ENCODE peak calls at places on chromosome 7, in five cellular contexts. N is psoas muscle, Z is gastrocnemius medialis, S is cardiac muscle cell, T is dorsolateral prefrontal cortex. G is an unnamed sample.

GRCh38 chr7:24340727-24341126 is 56.7 kb downstream of the NPY start:
- DNase-seq in T (no peak), Z (no peak), N (no peak), S (no peak), G (no peak)

GRCh38 chr7:158976468-158976848 is 120.1 kb downstream of the DYNC2I1 start:
- DNase-seq in T (no peak), N (no peak), Z (no peak), S (peak; percentile 33), G (no peak)

GRCh38 chr7:49245062-49245461 is 320.7 kb downstream of the CDC14C start:
- DNase-seq in N (no peak), S (no peak), T (no peak), Z (no peak), G (no peak)

GRCh38 chr7:50213622-50214017 is 90.9 kb upstream of the IKZF1 start:
- DNase-seq in N (no peak), T (no peak), S (no peak), Z (no peak), G (no peak)

GRCh38 chr7:35776686-35777085 is 24.2 kb upstream of the SEPTIN7 start:
- DNase-seq in T (no peak), Z (no peak), N (no peak), S (no peak), G (no peak)

GRCh38 chr7:45990276-45990675 is 69.2 kb upstream of the IGFBP3 start:
- DNase-seq in S (no peak), T (no peak), N (no peak), Z (no peak), G (no peak)

GRCh38 chr7:130893441-130893894 is 159.5 kb upstream of the KLF14 start:
- DNase-seq in N (no peak), T (peak; percentile 47), S (no peak), Z (peak; percentile 77), G (peak; percentile 70)

GRCh38 chr7:36670585-36671431 is 53.5 kb downstream of the AOAH start:
- DNase-seq in N (peak; percentile 56), S (peak; percentile 74), Z (peak; percentile 19), T (peak; percentile 23), G (peak; percentile 36)

GRCh38 chr7:139844779-139845442 is 15.8 kb downstream of the TBXAS1 start:
- DNase-seq in T (no peak), Z (no peak), S (no peak), N (no peak), G (no peak)

GRCh38 chr7:6709808-6710207 is 3.1 kb upstream of the ZNF12 start:
- DNase-seq in Z (no peak), T (no peak), N (no peak), S (no peak), G (no peak)

GRCh38 chr7:6705959-6706665 is 635 bp downstream of the ZNF12 start:
- DNase-seq in Z (peak; percentile 12), S (peak; percentile 70), N (peak; percentile 66), T (peak; percentile 9), G (no peak)

GRCh38 chr7:6708304-6708703 is 1.6 kb upstream of the ZNF12 start:
- DNase-seq in Z (no peak), T (no peak), N (no peak), S (no peak), G (no peak)

GRCh38 chr7:6706666-6707407 is at the start of gene ZNF12:
- DNase-seq in S (peak; percentile 97), Z (peak; percentile 96), T (peak; percentile 94), N (peak; percentile 99), G (peak; percentile 91)
- H3K27ac ChIP-seq in S (peak within 1 kb of the TSS; percentile 100), Z (peak within 1 kb of the TSS; percentile 87), T (peak within 1 kb of the TSS; percentile 78), N (peak within 1 kb of the TSS; percentile 87), G (peak within 1 kb of the TSS; percentile 77)

DNA sequence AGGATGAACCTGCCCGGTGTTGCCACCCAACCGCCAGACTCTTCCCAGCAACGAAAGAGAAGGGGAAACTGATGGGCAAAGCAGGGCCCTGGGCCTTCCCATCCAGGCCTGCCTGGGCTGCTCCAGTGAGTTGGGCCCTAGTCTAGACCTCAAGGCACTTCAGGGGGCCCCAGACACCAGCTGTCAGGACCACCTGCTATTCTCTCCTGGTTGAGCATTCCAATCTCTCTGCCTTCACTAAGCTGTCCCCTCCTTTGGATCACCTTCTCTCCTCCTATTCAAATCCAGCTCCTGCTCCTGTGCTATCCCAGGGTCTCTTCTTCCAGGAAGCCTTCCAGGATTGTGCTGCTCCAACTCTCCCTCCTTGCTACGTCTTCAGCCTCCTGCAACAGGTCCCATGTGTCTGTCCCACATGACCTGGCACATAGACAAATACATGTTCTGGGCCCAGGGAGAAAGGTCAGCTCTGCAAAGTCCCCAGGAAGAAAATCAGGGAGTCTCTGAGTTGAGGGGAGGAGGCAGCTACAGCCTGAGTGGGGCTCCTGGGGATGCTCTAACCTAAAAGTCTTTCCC is 3.1 kb downstream of the STX1A start:
- DNase-seq in T (no peak), N (no peak), Z (no peak), S (no peak), G (no peak)
- H3K27ac ChIP-seq in T (peak overlapping the region; percentile 39), N (no peak overlapping the region), Z (no peak overlapping the region), S (no peak overlapping the region), G (no peak overlapping the region)

GRCh38 chr7:132072165-132072564 is 504.1 kb downstream of the PLXNA4 start:
- DNase-seq in N (no peak), Z (no peak), T (no peak), S (no peak), G (no peak)

GRCh38 chr7:132076301-132077049 is 499.8 kb downstream of the PLXNA4 start:
- DNase-seq in Z (no peak), S (no peak), N (no peak), T (no peak), G (no peak)

GRCh38 chr7:132073920-132074589 is 502.2 kb downstream of the PLXNA4 start:
- DNase-seq in T (no peak), S (no peak), N (no peak), Z (no peak), G (no peak)

GRCh38 chr7:132075573-132075972 is 500.7 kb downstream of the PLXNA4 start:
- DNase-seq in Z (no peak), S (no peak), T (no peak), N (no peak), G (no peak)

GRCh38 chr7:132072873-132073272 is 503.4 kb downstream of the PLXNA4 start:
- DNase-seq in T (no peak), S (no peak), Z (no peak), N (no peak), G (no peak)
- H3K27ac ChIP-seq in T (no peak overlapping the region), S (no peak overlapping the region), Z (peak overlapping the region; percentile 87), N (no peak overlapping the region), G (no peak overlapping the region)

DNA sequence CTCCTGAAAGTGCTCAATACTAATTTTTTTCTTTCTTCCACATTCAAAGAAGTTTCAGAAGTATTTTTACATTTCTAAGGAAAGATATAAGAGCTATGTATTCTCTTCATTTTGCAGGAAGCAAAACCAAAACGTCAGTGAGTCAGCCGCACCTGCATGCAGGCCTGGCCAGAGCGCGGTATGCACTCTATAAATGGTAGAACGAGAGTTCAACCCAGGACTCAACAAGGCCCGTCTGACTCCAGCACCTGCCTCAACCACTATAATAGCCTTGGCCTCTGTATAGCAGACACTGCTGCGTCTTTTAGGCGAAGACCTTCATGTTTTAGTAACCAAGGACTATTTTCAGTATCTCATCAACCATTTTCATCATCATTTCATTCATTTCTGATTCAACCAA is 113.2 kb downstream of the KMT2E start:
- DNase-seq in Z (peak; percentile 46), S (no peak), T (peak; percentile 37), N (no peak), G (no peak)
- H3K27ac ChIP-seq in Z (peak overlapping the region; percentile 62), S (no peak overlapping the region), T (peak overlapping the region; percentile 53), N (peak overlapping the region; percentile 41), G (no peak overlapping the region)

DNA sequence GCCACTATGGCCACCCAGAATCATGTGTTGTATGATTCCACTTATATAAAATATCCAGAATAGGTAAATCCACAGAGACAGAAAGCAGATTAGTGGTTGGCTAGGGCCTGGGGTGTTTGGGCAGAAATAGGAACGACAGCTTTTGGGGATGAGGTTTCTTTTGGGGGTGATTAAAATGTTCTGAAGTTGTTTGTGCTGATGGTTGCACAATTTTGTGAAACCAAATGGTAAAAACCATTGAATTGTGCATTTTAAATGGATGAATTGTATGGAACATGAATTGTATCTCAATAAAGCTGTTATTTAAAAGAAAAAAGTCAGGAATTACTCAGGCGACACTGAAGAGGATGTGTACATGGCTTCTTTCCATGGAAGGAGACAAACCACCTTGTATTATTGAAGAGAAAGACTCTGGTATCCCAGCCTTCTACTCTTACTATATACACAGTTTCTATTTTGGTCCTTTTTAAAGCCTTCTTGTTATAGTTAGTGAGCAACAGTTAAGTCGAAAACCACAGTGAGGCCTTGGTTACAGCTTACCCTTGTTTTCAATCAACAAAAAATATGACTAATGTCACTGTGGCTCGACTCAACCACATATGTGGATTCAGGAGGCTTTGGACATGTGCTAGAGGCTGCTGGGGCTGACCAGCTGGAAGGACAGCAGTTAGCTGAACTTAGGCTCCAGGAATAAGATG is 57.1 kb upstream of the KMT2E start:
- DNase-seq in T (no peak), N (no peak), S (no peak), Z (no peak), G (no peak)
- H3K27ac ChIP-seq in T (no peak overlapping the region), N (no peak overlapping the region), S (no peak overlapping the region), Z (no peak overlapping the region), G (no peak overlapping the region)

GRCh38 chr7:617614-618538 is 98.2 kb upstream of the PDGFA start:
- DNase-seq in N (peak; percentile 26), Z (no peak), T (no peak), S (no peak), G (no peak)

GRCh38 chr7:620052-620451 is 100.4 kb upstream of the PDGFA start:
- DNase-seq in S (no peak), T (no peak), N (no peak), Z (no peak), G (no peak)

GRCh38 chr7:620885-621284 is 101.2 kb upstream of the PDGFA start:
- DNase-seq in Z (no peak), T (no peak), N (no peak), S (no peak), G (no peak)

GRCh38 chr7:619356-619840 is 99.8 kb upstream of the PDGFA start:
- DNase-seq in Z (no peak), S (no peak), T (no peak), N (no peak), G (no peak)

DNA sequence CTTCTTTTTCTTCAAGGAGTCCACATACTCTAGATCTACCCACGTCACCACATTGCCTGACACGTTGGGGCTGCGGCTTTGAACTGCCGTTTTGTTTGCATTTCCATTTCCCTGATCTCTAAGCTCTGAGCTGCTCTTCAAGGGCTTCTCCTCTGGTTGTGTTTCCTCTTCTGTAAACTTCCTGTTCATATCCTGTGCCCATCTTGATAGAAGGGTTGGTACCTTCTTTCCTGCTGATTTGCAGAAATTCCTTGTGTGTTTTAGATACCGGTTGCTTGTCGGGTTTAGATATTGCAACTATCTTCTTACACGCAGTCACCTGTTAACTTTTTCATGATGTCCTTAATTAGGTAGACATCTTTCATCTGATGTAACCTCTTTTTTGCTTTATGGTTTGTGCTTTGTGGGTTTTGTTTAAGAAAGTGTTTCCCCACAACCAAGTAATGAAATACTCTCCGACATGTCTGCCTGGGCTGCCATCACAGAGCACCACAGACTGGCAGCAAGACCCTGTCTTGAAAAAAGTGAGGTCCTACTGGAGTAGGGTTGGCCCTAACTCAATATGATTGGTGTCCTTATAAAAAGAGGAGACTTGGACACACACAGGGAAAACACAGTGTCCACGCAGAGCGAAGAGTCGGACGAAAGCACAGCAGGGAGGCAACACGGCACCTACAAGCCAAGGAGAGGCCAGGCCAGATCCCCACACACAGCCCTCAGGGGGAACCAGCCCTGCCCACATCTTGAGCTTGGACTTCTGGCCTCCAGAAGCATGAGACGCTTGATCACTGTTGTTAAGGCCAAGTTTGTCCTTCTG is 99.1 kb upstream of the PDGFA start:
- DNase-seq in Z (no peak), N (peak; percentile 38), T (no peak), S (no peak), G (no peak)
- H3K27ac ChIP-seq in Z (no peak overlapping the region), N (no peak overlapping the region), T (no peak overlapping the region), S (no peak overlapping the region), G (no peak overlapping the region)

G was measured in substantia nigra.